ENCODE peak calls at places on chromosomes 6 and 20, in six cellular contexts. K is heart right ventricle, L is endodermal cell, S is ascending aorta, B is HS-5, J is cardiac muscle cell. M is an unnamed sample.

GRCh38 chr6:2578729-2579128 is 172.0 kb downstream of the MYLK4 start:
- DNase-seq in K (no peak), S (no peak), J (peak; percentile 60), L (no peak), B (no peak), M (no peak)

GRCh38 chr6:155647354-155647753 is 191.7 kb upstream of the NOX3 start:
- DNase-seq in J (peak; percentile 10), L (no peak), K (no peak), B (no peak), S (no peak), M (no peak)

GRCh38 chr6:165439928-165440554 is 130.6 kb upstream of the C6orf118 start:
- DNase-seq in J (peak; percentile 84), K (no peak), B (peak; percentile 2), L (no peak), S (no peak), M (peak; percentile 15)

GRCh38 chr6:706819-707381 is 14.0 kb upstream of the EXOC2 start:
- DNase-seq in K (no peak), J (no peak), S (no peak), B (no peak), L (no peak), M (no peak)

GRCh38 chr6:63537126-63537958 is 34.9 kb upstream of the LOC128125822 start:
- DNase-seq in K (no peak), B (no peak), J (no peak), S (no peak), L (peak; percentile 72), M (peak; percentile 22)

GRCh38 chr20:44586289-44586911 is 4.0 kb downstream of the PKIG start:
- DNase-seq in B (no peak), S (no peak), K (no peak), J (no peak), L (no peak), M (no peak)

GRCh38 chr20:22921595-22922421 is 113.3 kb upstream of the SSTR4 start:
- DNase-seq in K (no peak), L (no peak), B (peak; percentile 56), J (peak; percentile 81), S (no peak), M (peak; percentile 4)

GRCh38 chr6:115551510-115551909 is 509.2 kb downstream of the FRK start:
- DNase-seq in J (no peak), L (no peak), K (no peak), S (no peak), B (no peak), M (no peak)

GRCh38 chr6:128171182-128171581 is 270.3 kb upstream of the THEMIS start:
- DNase-seq in S (no peak), L (no peak), J (no peak), K (no peak), B (no peak), M (no peak)

GRCh38 chr6:149362289-149362688 is 37.8 kb upstream of the SUMO4 start:
- DNase-seq in K (no peak), L (no peak), B (no peak), S (no peak), J (no peak), M (no peak)

GRCh38 chr6:140956567-140957306 is 1176.0 kb upstream of the GJE1 start:
- DNase-seq in K (no peak), B (no peak), L (no peak), J (no peak), S (no peak), M (peak; percentile 15)

GRCh38 chr6:117573006-117573680 is 29.2 kb downstream of the GOPC start:
- DNase-seq in S (no peak), B (no peak), K (no peak), L (no peak), J (no peak), M (no peak)

GRCh38 chr6:78365473-78365872 is 501.9 kb upstream of the IRAK1BP1 start:
- DNase-seq in S (no peak), B (no peak), K (no peak), J (no peak), L (no peak), M (no peak)

GRCh38 chr20:21096321-21097043 is 9.7 kb downstream of the LINC00237 start:
- DNase-seq in L (peak; percentile 80), S (no peak), J (peak; percentile 24), K (no peak), B (no peak), M (no peak)

GRCh38 chr6:125192610-125192930 is 39.0 kb downstream of the TPD52L1 start:
- DNase-seq in L (no peak), B (no peak), S (no peak), J (no peak), K (no peak), M (no peak)

GRCh38 chr20:15776773-15777172 is 796.5 kb downstream of the KIF16B start:
- DNase-seq in B (no peak), K (no peak), S (no peak), L (no peak), J (no peak), M (no peak)

GRCh38 chr6:119481098-119481497 is 131.5 kb upstream of the MAN1A1 start:
- DNase-seq in L (no peak), B (no peak), J (no peak), K (no peak), S (no peak), M (no peak)

GRCh38 chr6:102813489-102814275 is 1420.2 kb downstream of the GRIK2 start:
- DNase-seq in B (no peak), K (no peak), J (no peak), L (no peak), S (no peak), M (no peak)

GRCh38 chr20:4289875-4290274 is 274.5 kb upstream of the RNF24 start:
- DNase-seq in J (no peak), L (peak; percentile 53), B (no peak), K (no peak), S (no peak), M (no peak)

GRCh38 chr20:8994045-8994444 is 74.8 kb upstream of the PLCB4 start:
- DNase-seq in S (no peak), L (no peak), J (no peak), B (no peak), K (no peak), M (no peak)

GRCh38 chr6:109347779-109348178 is 34.5 kb downstream of the CD164 start:
- DNase-seq in J (no peak), L (no peak), B (no peak), K (no peak), S (no peak), M (no peak)

GRCh38 chr20:22932236-22932635 is 102.9 kb upstream of the SSTR4 start:
- DNase-seq in J (no peak), K (no peak), L (no peak), B (no peak), S (no peak), M (no peak)

GRCh38 chr6:45619994-45620471 is 242.3 kb upstream of the SUPT3H start:
- DNase-seq in J (peak; percentile 33), L (no peak), K (no peak), B (no peak), S (no peak), M (no peak)